ENCODE peak calls at places on chromosome 5, in five cellular contexts. One of them, this sample, is unnamed.

GRCh38 chr5:71744009-71744792 is 25.1 kb downstream of the CARTPT start:
- DNase-seq in BE2C: no peak
- DNase-seq in IMR-90: no peak
- DNase-seq in thyroid gland: peak; percentile 46
- DNase-seq in SK-N-SH: no peak
- DNase-seq in this sample: no peak

GRCh38 chr5:37308796-37309195 is 59.6 kb upstream of the CPLANE1 start:
- DNase-seq in BE2C: no peak
- DNase-seq in IMR-90: peak; percentile 35
- DNase-seq in thyroid gland: no peak
- DNase-seq in SK-N-SH: no peak
- DNase-seq in this sample: no peak

GRCh38 chr5:150001660-150002493 is 1.3 kb downstream of the HMGXB3 start:
- DNase-seq in BE2C: peak; percentile 66
- DNase-seq in IMR-90: peak; percentile 75
- DNase-seq in thyroid gland: peak; percentile 21
- DNase-seq in SK-N-SH: peak; percentile 78
- DNase-seq in this sample: peak; percentile 30

GRCh38 chr5:100694100-100694499 is 158.9 kb downstream of the FAM174A start:
- DNase-seq in BE2C: no peak
- DNase-seq in IMR-90: no peak
- DNase-seq in thyroid gland: no peak
- DNase-seq in SK-N-SH: no peak
- DNase-seq in this sample: no peak

GRCh38 chr5:88128813-88129212 is 139.8 kb downstream of the TMEM161B start:
- DNase-seq in BE2C: no peak
- DNase-seq in IMR-90: no peak
- DNase-seq in thyroid gland: no peak
- DNase-seq in SK-N-SH: no peak
- DNase-seq in this sample: no peak

GRCh38 chr5:84376346-84376745 is 8.3 kb downstream of the EDIL3 start:
- DNase-seq in BE2C: no peak
- DNase-seq in IMR-90: no peak
- DNase-seq in thyroid gland: no peak
- DNase-seq in SK-N-SH: no peak
- DNase-seq in this sample: no peak

GRCh38 chr5:167657016-167657415 is 634.4 kb upstream of the WWC1 start:
- DNase-seq in BE2C: no peak
- DNase-seq in IMR-90: no peak
- DNase-seq in thyroid gland: no peak
- DNase-seq in SK-N-SH: no peak
- DNase-seq in this sample: no peak

GRCh38 chr5:73170522-73170921 is 2.5 kb upstream of the TMEM174 start:
- DNase-seq in BE2C: peak; percentile 30
- DNase-seq in IMR-90: peak; percentile 7
- DNase-seq in thyroid gland: no peak
- DNase-seq in SK-N-SH: no peak
- DNase-seq in this sample: no peak

GRCh38 chr5:113178073-113178779 is 201.6 kb downstream of the DCP2 start:
- DNase-seq in BE2C: no peak
- DNase-seq in IMR-90: no peak
- DNase-seq in thyroid gland: no peak
- DNase-seq in SK-N-SH: no peak
- DNase-seq in this sample: no peak

GRCh38 chr5:134003957-134004625 is 684 bp downstream of the VDAC1 start:
- DNase-seq in BE2C: peak; percentile 52
- DNase-seq in IMR-90: peak; percentile 42
- DNase-seq in thyroid gland: peak; percentile 85
- DNase-seq in SK-N-SH: peak; percentile 82
- DNase-seq in this sample: no peak

GRCh38 chr5:44396312-44396711 is 7.1 kb upstream of the FGF10 start:
- DNase-seq in BE2C: no peak
- DNase-seq in IMR-90: no peak
- DNase-seq in thyroid gland: no peak
- DNase-seq in SK-N-SH: no peak
- DNase-seq in this sample: no peak

GRCh38 chr5:100668511-100668910 is 133.3 kb downstream of the FAM174A start:
- DNase-seq in BE2C: no peak
- DNase-seq in IMR-90: peak; percentile 48
- DNase-seq in thyroid gland: no peak
- DNase-seq in SK-N-SH: no peak
- DNase-seq in this sample: no peak

GRCh38 chr5:31052937-31053658 is 140.4 kb upstream of the CDH6 start:
- DNase-seq in BE2C: no peak
- DNase-seq in IMR-90: no peak
- DNase-seq in thyroid gland: no peak
- DNase-seq in SK-N-SH: no peak
- DNase-seq in this sample: no peak

GRCh38 chr5:88555658-88556057 is 287.0 kb upstream of the TMEM161B start:
- DNase-seq in BE2C: peak; percentile 7
- DNase-seq in IMR-90: no peak
- DNase-seq in thyroid gland: no peak
- DNase-seq in SK-N-SH: no peak
- DNase-seq in this sample: no peak

GRCh38 chr5:79689541-79690466 is at the start of gene CMYA5:
- DNase-seq in BE2C: no peak
- DNase-seq in IMR-90: peak; percentile 33
- DNase-seq in thyroid gland: peak; percentile 78
- DNase-seq in SK-N-SH: no peak
- DNase-seq in this sample: no peak

GRCh38 chr5:51544386-51544785 is 161.1 kb downstream of the ISL1 start:
- DNase-seq in BE2C: no peak
- DNase-seq in IMR-90: no peak
- DNase-seq in thyroid gland: no peak
- DNase-seq in SK-N-SH: no peak
- DNase-seq in this sample: no peak

GRCh38 chr5:29367176-29367833 is 1826.2 kb upstream of the CDH6 start:
- DNase-seq in BE2C: peak; percentile 26
- DNase-seq in IMR-90: no peak
- DNase-seq in thyroid gland: no peak
- DNase-seq in SK-N-SH: no peak
- DNase-seq in this sample: no peak

GRCh38 chr5:128259530-128260145 is 176.1 kb downstream of the SLC12A2 start:
- DNase-seq in BE2C: no peak
- DNase-seq in IMR-90: no peak
- DNase-seq in thyroid gland: no peak
- DNase-seq in SK-N-SH: no peak
- DNase-seq in this sample: no peak

GRCh38 chr5:74679968-74680367 is 5.1 kb upstream of the HEXB start:
- DNase-seq in BE2C: no peak
- DNase-seq in IMR-90: peak; percentile 70
- DNase-seq in thyroid gland: no peak
- DNase-seq in SK-N-SH: no peak
- DNase-seq in this sample: no peak

GRCh38 chr5:44538831-44539539 is 149.8 kb upstream of the FGF10 start:
- DNase-seq in BE2C: no peak
- DNase-seq in IMR-90: no peak
- DNase-seq in thyroid gland: no peak
- DNase-seq in SK-N-SH: no peak
- DNase-seq in this sample: no peak

GRCh38 chr5:126656397-126657007 is 55.8 kb downstream of the PHAX start:
- DNase-seq in BE2C: peak; percentile 20
- DNase-seq in IMR-90: peak; percentile 57
- DNase-seq in thyroid gland: peak; percentile 5
- DNase-seq in SK-N-SH: peak; percentile 57
- DNase-seq in this sample: no peak

GRCh38 chr5:151584057-151584937 is 6.8 kb downstream of the FAT2 start:
- DNase-seq in BE2C: no peak
- DNase-seq in IMR-90: no peak
- DNase-seq in thyroid gland: no peak
- DNase-seq in SK-N-SH: no peak
- DNase-seq in this sample: no peak

GRCh38 chr5:98904786-98905185 is 24.0 kb downstream of the CHD1 start:
- DNase-seq in BE2C: no peak
- DNase-seq in IMR-90: peak; percentile 63
- DNase-seq in thyroid gland: no peak
- DNase-seq in SK-N-SH: no peak
- DNase-seq in this sample: no peak

GRCh38 chr5:10111575-10111974 is 138.1 kb downstream of the ATPSCKMT start:
- DNase-seq in BE2C: peak; percentile 61
- DNase-seq in IMR-90: peak; percentile 54
- DNase-seq in thyroid gland: peak; percentile 10
- DNase-seq in SK-N-SH: peak; percentile 39
- DNase-seq in this sample: no peak

GRCh38 chr5:73095564-73096238 is 24.7 kb upstream of the TMEM171 start:
- DNase-seq in BE2C: no peak
- DNase-seq in IMR-90: no peak
- DNase-seq in thyroid gland: no peak
- DNase-seq in SK-N-SH: no peak
- DNase-seq in this sample: no peak

GRCh38 chr5:24222866-24223265 is 421.9 kb downstream of the CDH10 start:
- DNase-seq in BE2C: no peak
- DNase-seq in IMR-90: peak; percentile 5
- DNase-seq in thyroid gland: no peak
- DNase-seq in SK-N-SH: no peak
- DNase-seq in this sample: no peak
- H3K9me3 ChIP-seq in BE2C: no peaks in the 10 kb centered on the region
- H3K9me3 ChIP-seq in IMR-90: peaks cover 8% of the 10 kb centered on the region
- H3K9me3 ChIP-seq in thyroid gland: no peaks in the 10 kb centered on the region
- H3K9me3 ChIP-seq in SK-N-SH: no peaks in the 10 kb centered on the region
- H3K9me3 ChIP-seq in this sample: no peaks in the 10 kb centered on the region

GRCh38 chr5:61332369-61332745 is 299 bp downstream of the ZSWIM6 start:
- DNase-seq in BE2C: peak; percentile 58
- DNase-seq in IMR-90: no peak
- DNase-seq in thyroid gland: peak; percentile 46
- DNase-seq in SK-N-SH: peak; percentile 52
- DNase-seq in this sample: peak; percentile 43

GRCh38 chr5:61331407-61332368 is at the start of gene ZSWIM6:
- DNase-seq in BE2C: peak; percentile 99
- DNase-seq in IMR-90: peak; percentile 99
- DNase-seq in thyroid gland: peak; percentile 100
- DNase-seq in SK-N-SH: peak; percentile 96
- DNase-seq in this sample: peak; percentile 99

GRCh38 chr5:61329729-61330128 is 2.3 kb upstream of the ZSWIM6 start:
- DNase-seq in BE2C: no peak
- DNase-seq in IMR-90: peak; percentile 67
- DNase-seq in thyroid gland: no peak
- DNase-seq in SK-N-SH: no peak
- DNase-seq in this sample: no peak

GRCh38 chr5:61330341-61330878 is 1.6 kb upstream of the ZSWIM6 start:
- DNase-seq in BE2C: no peak
- DNase-seq in IMR-90: peak; percentile 45
- DNase-seq in thyroid gland: no peak
- DNase-seq in SK-N-SH: peak; percentile 45
- DNase-seq in this sample: peak; percentile 20

GRCh38 chr5:61330879-61331406 is 1.1 kb upstream of the ZSWIM6 start:
- DNase-seq in BE2C: peak; percentile 86
- DNase-seq in IMR-90: peak; percentile 78
- DNase-seq in thyroid gland: peak; percentile 84
- DNase-seq in SK-N-SH: peak; percentile 86
- DNase-seq in this sample: peak; percentile 65
- TF ChIP-seq CTCF in BE2C: peak; percentile 41
- TF ChIP-seq CTCF in IMR-90: peak; percentile 59
- TF ChIP-seq CTCF in thyroid gland: peak; percentile 64
- TF ChIP-seq CTCF in SK-N-SH: peak; percentile 51
- TF ChIP-seq CTCF in this sample: no peak

GRCh38 chr5:139390639-139391569 is 1.2 kb upstream of the MZB1 start:
- DNase-seq in BE2C: no peak
- DNase-seq in IMR-90: no peak
- DNase-seq in thyroid gland: no peak
- DNase-seq in SK-N-SH: no peak
- DNase-seq in this sample: no peak

GRCh38 chr5:139391570-139392323 is 2.0 kb upstream of the MZB1 start:
- DNase-seq in BE2C: no peak
- DNase-seq in IMR-90: peak; percentile 28
- DNase-seq in thyroid gland: no peak
- DNase-seq in SK-N-SH: no peak
- DNase-seq in this sample: no peak

GRCh38 chr5:139387611-139388197 is 2.0 kb downstream of the MZB1 start:
- DNase-seq in BE2C: no peak
- DNase-seq in IMR-90: no peak
- DNase-seq in thyroid gland: no peak
- DNase-seq in SK-N-SH: no peak
- DNase-seq in this sample: no peak

GRCh38 chr5:139388198-139388821 is 1.4 kb downstream of the MZB1 start:
- DNase-seq in BE2C: peak; percentile 42
- DNase-seq in IMR-90: peak; percentile 20
- DNase-seq in thyroid gland: peak; percentile 79
- DNase-seq in SK-N-SH: no peak
- DNase-seq in this sample: no peak

GRCh38 chr5:139389701-139390638 is at the start of gene MZB1:
- DNase-seq in BE2C: no peak
- DNase-seq in IMR-90: no peak
- DNase-seq in thyroid gland: no peak
- DNase-seq in SK-N-SH: no peak
- DNase-seq in this sample: no peak
- H3K27me3 ChIP-seq in BE2C: peaks cover 29% of the 10 kb centered on the region
- H3K27me3 ChIP-seq in IMR-90: peaks cover 25% of the 10 kb centered on the region
- H3K27me3 ChIP-seq in thyroid gland: no peaks in the 10 kb centered on the region
- H3K27me3 ChIP-seq in SK-N-SH: peaks cover 12% of the 10 kb centered on the region
- H3K27me3 ChIP-seq in this sample: peaks cover 6% of the 10 kb centered on the region

GRCh38 chr5:140823475-140823874 is 2.1 kb downstream of the PCDHA5 start:
- DNase-seq in BE2C: no peak
- DNase-seq in IMR-90: no peak
- DNase-seq in thyroid gland: no peak
- DNase-seq in SK-N-SH: no peak
- DNase-seq in this sample: no peak
- H3K9me3 ChIP-seq in BE2C: no peaks in the 10 kb centered on the region
- H3K9me3 ChIP-seq in IMR-90: peaks cover 12% of the 10 kb centered on the region
- H3K9me3 ChIP-seq in thyroid gland: no peaks in the 10 kb centered on the region
- H3K9me3 ChIP-seq in SK-N-SH: no peaks in the 10 kb centered on the region
- H3K9me3 ChIP-seq in this sample: peaks cover 20% of the 10 kb centered on the region

DNA sequence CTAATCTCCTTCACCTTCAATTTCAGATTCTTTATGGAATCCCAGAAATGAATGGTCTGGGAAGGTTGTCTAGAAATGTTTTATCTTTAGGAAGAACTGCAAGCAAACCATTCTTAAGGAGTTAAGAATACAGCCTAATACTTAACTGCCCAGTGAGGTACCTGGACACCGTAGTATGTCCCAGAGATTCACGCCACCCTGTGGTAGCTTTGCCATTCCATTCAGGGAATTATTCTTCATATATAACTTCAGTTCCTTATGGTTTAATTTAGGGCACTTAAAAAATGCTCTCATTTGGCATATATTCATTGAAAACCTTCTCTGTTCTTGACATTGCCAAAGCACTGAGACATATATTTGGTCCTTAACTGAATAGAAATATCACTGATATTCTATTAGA is 49.7 kb downstream of the ACTBL2 start:
- DNase-seq in BE2C: peak; percentile 25
- DNase-seq in IMR-90: no peak
- DNase-seq in thyroid gland: peak; percentile 32
- DNase-seq in SK-N-SH: no peak
- DNase-seq in this sample: no peak
- TF ChIP-seq CTCF in BE2C: peak; percentile 56
- TF ChIP-seq CTCF in IMR-90: no peak
- TF ChIP-seq CTCF in thyroid gland: no peak
- TF ChIP-seq CTCF in SK-N-SH: peak; percentile 45
- TF ChIP-seq CTCF in this sample: no peak

DNA sequence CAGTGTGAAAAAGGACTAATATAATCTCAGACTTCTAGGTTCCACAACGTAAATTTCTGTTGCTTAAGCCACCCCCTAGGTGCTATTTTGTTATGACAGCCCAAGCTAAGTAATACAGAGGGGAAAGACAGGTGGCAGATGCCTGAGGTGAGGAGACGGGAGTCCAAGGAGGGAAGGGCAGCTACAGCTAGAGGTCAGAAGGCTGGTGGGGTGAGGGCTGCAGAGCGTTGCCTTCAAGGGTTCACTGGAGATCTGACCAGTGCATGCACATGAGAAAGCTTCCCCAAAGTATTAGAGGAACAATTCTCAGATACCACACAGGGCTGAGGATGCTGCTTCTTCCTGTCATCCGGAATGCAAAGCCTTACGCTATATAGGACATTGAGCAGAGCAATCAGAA is 104.7 kb upstream of the IRX4 start:
- DNase-seq in BE2C: no peak
- DNase-seq in IMR-90: no peak
- DNase-seq in thyroid gland: no peak
- DNase-seq in SK-N-SH: no peak
- DNase-seq in this sample: no peak
- H3K27me3 ChIP-seq in BE2C: peaks cover 5% of the 10 kb centered on the region
- H3K27me3 ChIP-seq in IMR-90: no peaks in the 10 kb centered on the region
- H3K27me3 ChIP-seq in thyroid gland: no peaks in the 10 kb centered on the region
- H3K27me3 ChIP-seq in SK-N-SH: peaks cover 8% of the 10 kb centered on the region
- H3K27me3 ChIP-seq in this sample: no peaks in the 10 kb centered on the region

This sample was measured in CD4-positive, alpha-beta T cell.